ENCODE peak calls at places on chromosome 18, in six cellular contexts. L, Z, O, M, I and D are unnamed samples.

GRCh38 chr18:58756596-58757240 is 85.5 kb downstream of the MALT1 start:
- DNase-seq in L (no peak), Z (no peak), O (no peak), M (no peak), I (no peak), D (no peak)

GRCh38 chr18:51537487-51537886 is 340.0 kb upstream of the MEX3C start:
- DNase-seq in L (peak; percentile 2), Z (no peak), O (peak; percentile 50), M (peak; percentile 1), I (peak; percentile 27), D (peak; percentile 51)

GRCh38 chr18:27970321-27970720 is 206.6 kb downstream of the CDH2 start:
- DNase-seq in L (no peak), Z (no peak), O (no peak), M (no peak), I (no peak), D (no peak)

GRCh38 chr18:13611616-13612110 is 114.7 kb downstream of the FAM210A start:
- DNase-seq in L (no peak), Z (no peak), O (peak; percentile 64), M (no peak), I (no peak), D (peak; percentile 63)

GRCh38 chr18:73199151-73199550 is 331.4 kb upstream of the NETO1 start:
- DNase-seq in L (no peak), Z (no peak), O (no peak), M (no peak), I (no peak), D (no peak)

GRCh38 chr18:73431620-73432019 is 563.8 kb upstream of the NETO1 start:
- DNase-seq in L (no peak), Z (no peak), O (no peak), M (no peak), I (peak; percentile 38), D (no peak)

GRCh38 chr18:53441761-53442414 is 782.6 kb downstream of the MBD2 start:
- DNase-seq in L (no peak), Z (no peak), O (peak; percentile 15), M (no peak), I (no peak), D (no peak)

GRCh38 chr18:5630057-5630765 is 86.4 kb upstream of the EPB41L3 start:
- DNase-seq in L (no peak), Z (no peak), O (peak; percentile 82), M (peak; percentile 9), I (peak; percentile 57), D (no peak)

GRCh38 chr18:58995663-58996062 is 131.0 kb downstream of the ZNF532 start:
- DNase-seq in L (no peak), Z (no peak), O (no peak), M (no peak), I (no peak), D (no peak)

GRCh38 chr18:76795981-76796380 is 26.4 kb upstream of the ZNF236 start:
- DNase-seq in L (no peak), Z (no peak), O (no peak), M (no peak), I (peak; percentile 39), D (no peak)

GRCh38 chr18:70559446-70559845 is 270.6 kb downstream of the SOCS6 start:
- DNase-seq in L (no peak), Z (no peak), O (no peak), M (no peak), I (no peak), D (no peak)

GRCh38 chr18:37778417-37779165 is 213.0 kb upstream of the CELF4 start:
- DNase-seq in L (no peak), Z (peak; percentile 37), O (peak; percentile 78), M (peak; percentile 60), I (peak; percentile 84), D (peak; percentile 30)

GRCh38 chr18:37507239-37507638 is 58.4 kb downstream of the CELF4 start:
- DNase-seq in L (no peak), Z (no peak), O (no peak), M (no peak), I (no peak), D (no peak)

GRCh38 chr18:3985664-3986063 is 469.4 kb downstream of the DLGAP1 start:
- DNase-seq in L (no peak), Z (no peak), O (no peak), M (no peak), I (no peak), D (no peak)

GRCh38 chr18:34028341-34028740 is 196.4 kb downstream of the NOL4 start:
- DNase-seq in L (no peak), Z (no peak), O (no peak), M (no peak), I (no peak), D (no peak)

GRCh38 chr18:78429127-78430108 is 550.2 kb upstream of the SALL3 start:
- DNase-seq in L (no peak), Z (no peak), O (no peak), M (no peak), I (no peak), D (no peak)

GRCh38 chr18:50011813-50012445 is 183.0 kb downstream of the MYO5B start:
- DNase-seq in L (no peak), Z (peak; percentile 50), O (no peak), M (no peak), I (no peak), D (no peak)

GRCh38 chr18:61569176-61569892 is 236.1 kb downstream of the CDH20 start:
- DNase-seq in L (no peak), Z (no peak), O (no peak), M (no peak), I (no peak), D (no peak)

GRCh38 chr18:54187372-54187771 is 37.1 kb downstream of the MBD2 start:
- DNase-seq in L (no peak), Z (no peak), O (no peak), M (no peak), I (no peak), D (no peak)

DNA sequence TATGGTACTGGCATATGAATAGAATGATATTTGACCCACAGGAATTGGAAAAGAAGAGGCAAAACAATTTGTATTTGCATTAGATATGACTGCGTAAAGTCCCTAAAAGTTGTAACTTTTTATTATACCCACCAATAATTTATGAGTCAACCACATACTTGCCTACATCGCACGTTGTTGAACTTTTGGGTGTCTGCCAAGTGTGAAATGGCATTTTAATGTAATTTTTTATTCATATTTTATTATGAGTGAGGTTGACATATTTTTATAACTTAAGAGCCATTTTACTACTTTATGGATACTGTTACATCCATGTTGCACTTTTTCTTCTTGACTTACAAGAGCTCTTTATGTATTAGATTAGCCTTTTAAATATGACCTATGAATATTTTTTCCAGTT is 4.6 kb downstream of the DSC2 start:
- DNase-seq in L (no peak), Z (no peak), O (no peak), M (no peak), I (no peak), D (no peak)
- TF ChIP-seq GABPA in L (no peak), Z (no peak), O (no peak), M (no peak), I (no peak), D (no peak)

DNA sequence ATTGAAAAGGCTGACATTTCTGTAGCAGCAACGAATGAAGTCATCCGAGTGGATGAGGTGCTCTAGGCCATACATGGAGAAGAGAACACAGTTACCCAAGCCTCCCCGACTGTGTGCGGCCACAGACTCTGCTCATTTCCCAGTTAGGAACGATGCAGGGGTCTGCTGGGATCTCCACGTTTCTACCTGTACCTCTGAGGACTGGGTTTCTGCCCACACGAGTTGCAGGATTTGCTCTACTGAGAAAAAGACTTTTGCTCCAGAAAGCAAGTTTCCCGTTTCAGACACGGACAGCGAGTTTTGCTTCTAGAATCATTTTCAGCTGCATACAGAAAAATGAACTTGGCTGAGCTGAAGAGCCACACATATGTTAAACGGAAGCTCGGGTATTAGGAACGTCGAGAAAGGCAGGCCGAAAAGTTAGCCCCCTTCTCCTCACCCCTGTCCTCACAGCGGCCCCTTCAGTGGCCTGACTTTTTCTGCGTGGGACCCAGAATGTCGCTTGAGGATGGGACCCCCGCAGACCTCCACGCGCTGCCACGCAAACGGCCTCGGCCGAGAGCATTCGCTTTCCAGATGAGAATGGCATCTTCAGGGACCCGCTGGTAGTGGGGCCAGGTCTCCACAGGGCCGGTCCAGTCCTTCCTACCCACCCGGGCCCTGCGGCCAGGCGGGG is 582 bp upstream of the RAB31 start:
- DNase-seq in L (no peak), Z (no peak), O (no peak), M (peak; percentile 43), I (no peak), D (no peak)
- TF ChIP-seq POLR2AphosphoS5 in L (no peak), Z (no peak), O (no peak), M (no peak), I (no peak), D (no peak)

GRCh38 chr18:12485479-12486105 is 77.9 kb downstream of the PRELID3A start:
- DNase-seq in L (no peak), Z (no peak), O (no peak), M (no peak), I (no peak), D (no peak)
- H3K4me3 ChIP-seq in L (no peak overlapping the region), Z (no peak overlapping the region), O (no peak overlapping the region), M (no peak overlapping the region), I (no peak overlapping the region), D (no peak overlapping the region)

GRCh38 chr18:11820697-11821096 is 30.5 kb upstream of the CHMP1B start:
- DNase-seq in L (no peak), Z (no peak), O (no peak), M (no peak), I (no peak), D (no peak)

GRCh38 chr18:11823545-11823944 is 27.7 kb upstream of the CHMP1B start:
- DNase-seq in L (no peak), Z (no peak), O (no peak), M (peak; percentile 44), I (no peak), D (no peak)

GRCh38 chr18:11819938-11820337 is 31.3 kb upstream of the CHMP1B start:
- DNase-seq in L (no peak), Z (no peak), O (no peak), M (peak; percentile 42), I (no peak), D (no peak)

GRCh38 chr18:11821208-11821607 is 30.0 kb upstream of the CHMP1B start:
- DNase-seq in L (no peak), Z (no peak), O (no peak), M (no peak), I (no peak), D (no peak)

DNA sequence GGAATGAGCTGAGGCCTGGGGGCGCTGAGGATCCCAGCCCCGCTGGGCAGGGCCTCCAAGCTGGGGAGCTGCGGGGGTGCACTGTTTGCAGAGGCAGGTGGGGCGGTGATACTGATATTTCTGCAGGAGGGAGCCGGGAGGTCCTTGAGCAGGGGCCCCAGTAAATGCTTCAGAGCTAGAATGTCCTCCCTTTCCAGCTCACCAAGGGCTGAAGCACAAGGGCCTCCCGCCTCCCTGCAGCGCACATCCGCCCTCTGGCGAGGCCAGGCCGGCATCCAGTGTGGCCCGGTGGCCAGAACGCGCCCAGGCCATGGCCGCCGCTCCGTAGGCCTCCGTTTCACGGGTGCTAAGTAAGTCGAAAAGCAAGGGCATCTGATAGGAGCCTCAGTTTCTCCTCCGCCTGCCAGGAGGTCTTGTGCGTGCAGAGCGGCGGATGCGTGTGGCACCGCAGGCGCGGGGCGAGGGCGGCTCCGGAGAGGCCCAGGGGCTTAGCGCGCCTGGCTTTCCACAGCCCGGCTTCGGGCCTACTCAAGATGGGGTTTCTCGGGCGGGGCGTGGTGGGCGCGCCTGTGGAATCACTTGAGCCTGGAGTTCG is 29.5 kb upstream of the CHMP1B start:
- DNase-seq in L (no peak), Z (no peak), O (no peak), M (no peak), I (no peak), D (no peak)
- TF ChIP-seq GABPA in L (no peak), Z (no peak), O (no peak), M (no peak), I (no peak), D (no peak)